ENCODE peak calls at places on chromosome 15, in six cellular contexts. One of them, this sample, is unnamed.

GRCh38 chr15:47300035-47300434 is 417.3 kb upstream of the SEMA6D start:
- DNase-seq in activated gamma-delta T cell treated with Interleukin-2 at 50 U/mL for 16 hours: no peak
- DNase-seq in NAMALWA: no peak
- DNase-seq in NCI-H1092: no peak
- DNase-seq in stimulated activated naive B cell treated with anti-CD40 and anti-IgM and Interleukin-4, amounts not matched to agents 10 μg/mL and 1 μg/mL and 100 μg/mL, for 72 hours: no peak
- DNase-seq in MCF 10A: no peak
- DNase-seq in this sample: no peak

GRCh38 chr15:77901251-77901881 is 176.1 kb downstream of the TBC1D2B start:
- DNase-seq in activated gamma-delta T cell treated with Interleukin-2 at 50 U/mL for 16 hours: no peak
- DNase-seq in NAMALWA: no peak
- DNase-seq in NCI-H1092: no peak
- DNase-seq in stimulated activated naive B cell treated with anti-CD40 and anti-IgM and Interleukin-4, amounts not matched to agents 10 μg/mL and 1 μg/mL and 100 μg/mL, for 72 hours: no peak
- DNase-seq in MCF 10A: no peak
- DNase-seq in this sample: no peak

GRCh38 chr15:25242957-25243799 is 195.6 kb downstream of the UBE3A start:
- DNase-seq in activated gamma-delta T cell treated with Interleukin-2 at 50 U/mL for 16 hours: no peak
- DNase-seq in NAMALWA: no peak
- DNase-seq in NCI-H1092: no peak
- DNase-seq in stimulated activated naive B cell treated with anti-CD40 and anti-IgM and Interleukin-4, amounts not matched to agents 10 μg/mL and 1 μg/mL and 100 μg/mL, for 72 hours: no peak
- DNase-seq in MCF 10A: no peak
- DNase-seq in this sample: no peak

GRCh38 chr15:58340176-58340575 is 91.6 kb upstream of the LIPC start:
- DNase-seq in activated gamma-delta T cell treated with Interleukin-2 at 50 U/mL for 16 hours: no peak
- DNase-seq in NAMALWA: no peak
- DNase-seq in NCI-H1092: no peak
- DNase-seq in stimulated activated naive B cell treated with anti-CD40 and anti-IgM and Interleukin-4, amounts not matched to agents 10 μg/mL and 1 μg/mL and 100 μg/mL, for 72 hours: no peak
- DNase-seq in MCF 10A: no peak
- DNase-seq in this sample: no peak

GRCh38 chr15:42457445-42458442 is 33.2 kb downstream of the ZNF106 start:
- DNase-seq in activated gamma-delta T cell treated with Interleukin-2 at 50 U/mL for 16 hours: no peak
- DNase-seq in NAMALWA: peak
- DNase-seq in NCI-H1092: no peak
- DNase-seq in stimulated activated naive B cell treated with anti-CD40 and anti-IgM and Interleukin-4, amounts not matched to agents 10 μg/mL and 1 μg/mL and 100 μg/mL, for 72 hours: no peak
- DNase-seq in MCF 10A: no peak
- DNase-seq in this sample: peak

GRCh38 chr15:70379134-70379533 is 281.4 kb upstream of the TLE3 start:
- DNase-seq in activated gamma-delta T cell treated with Interleukin-2 at 50 U/mL for 16 hours: no peak
- DNase-seq in NAMALWA: no peak
- DNase-seq in NCI-H1092: no peak
- DNase-seq in stimulated activated naive B cell treated with anti-CD40 and anti-IgM and Interleukin-4, amounts not matched to agents 10 μg/mL and 1 μg/mL and 100 μg/mL, for 72 hours: no peak
- DNase-seq in MCF 10A: no peak
- DNase-seq in this sample: no peak

GRCh38 chr15:101024111-101024695 is 105.0 kb downstream of the LRRK1 start:
- DNase-seq in activated gamma-delta T cell treated with Interleukin-2 at 50 U/mL for 16 hours: no peak
- DNase-seq in NAMALWA: no peak
- DNase-seq in NCI-H1092: no peak
- DNase-seq in stimulated activated naive B cell treated with anti-CD40 and anti-IgM and Interleukin-4, amounts not matched to agents 10 μg/mL and 1 μg/mL and 100 μg/mL, for 72 hours: no peak
- DNase-seq in MCF 10A: no peak
- DNase-seq in this sample: peak

GRCh38 chr15:74244818-74245341 is 8.8 kb downstream of the CCDC33 start:
- DNase-seq in activated gamma-delta T cell treated with Interleukin-2 at 50 U/mL for 16 hours: no peak
- DNase-seq in NAMALWA: no peak
- DNase-seq in NCI-H1092: no peak
- DNase-seq in stimulated activated naive B cell treated with anti-CD40 and anti-IgM and Interleukin-4, amounts not matched to agents 10 μg/mL and 1 μg/mL and 100 μg/mL, for 72 hours: no peak
- DNase-seq in MCF 10A: no peak
- DNase-seq in this sample: no peak

GRCh38 chr15:100705841-100706240 is 103.5 kb downstream of the ASB7 start:
- DNase-seq in activated gamma-delta T cell treated with Interleukin-2 at 50 U/mL for 16 hours: no peak
- DNase-seq in NAMALWA: no peak
- DNase-seq in NCI-H1092: no peak
- DNase-seq in stimulated activated naive B cell treated with anti-CD40 and anti-IgM and Interleukin-4, amounts not matched to agents 10 μg/mL and 1 μg/mL and 100 μg/mL, for 72 hours: no peak
- DNase-seq in MCF 10A: no peak
- DNase-seq in this sample: no peak

GRCh38 chr15:57457726-57458125 is 81.4 kb downstream of the CGNL1 start:
- DNase-seq in activated gamma-delta T cell treated with Interleukin-2 at 50 U/mL for 16 hours: no peak
- DNase-seq in NAMALWA: no peak
- DNase-seq in NCI-H1092: no peak
- DNase-seq in stimulated activated naive B cell treated with anti-CD40 and anti-IgM and Interleukin-4, amounts not matched to agents 10 μg/mL and 1 μg/mL and 100 μg/mL, for 72 hours: no peak
- DNase-seq in MCF 10A: no peak
- DNase-seq in this sample: no peak

GRCh38 chr15:89753855-89754254 is 2.8 kb upstream of the MESP1 start:
- DNase-seq in activated gamma-delta T cell treated with Interleukin-2 at 50 U/mL for 16 hours: no peak
- DNase-seq in NAMALWA: no peak
- DNase-seq in NCI-H1092: no peak
- DNase-seq in stimulated activated naive B cell treated with anti-CD40 and anti-IgM and Interleukin-4, amounts not matched to agents 10 μg/mL and 1 μg/mL and 100 μg/mL, for 72 hours: no peak
- DNase-seq in MCF 10A: no peak
- DNase-seq in this sample: no peak

GRCh38 chr15:84813931-84814330 is 3.2 kb upstream of the ALPK3 start:
- DNase-seq in activated gamma-delta T cell treated with Interleukin-2 at 50 U/mL for 16 hours: no peak
- DNase-seq in NAMALWA: no peak
- DNase-seq in NCI-H1092: no peak
- DNase-seq in stimulated activated naive B cell treated with anti-CD40 and anti-IgM and Interleukin-4, amounts not matched to agents 10 μg/mL and 1 μg/mL and 100 μg/mL, for 72 hours: no peak
- DNase-seq in MCF 10A: no peak
- DNase-seq in this sample: no peak

GRCh38 chr15:58212909-58213526 is 74.8 kb downstream of the AQP9 start:
- DNase-seq in activated gamma-delta T cell treated with Interleukin-2 at 50 U/mL for 16 hours: no peak
- DNase-seq in NAMALWA: peak
- DNase-seq in NCI-H1092: no peak
- DNase-seq in stimulated activated naive B cell treated with anti-CD40 and anti-IgM and Interleukin-4, amounts not matched to agents 10 μg/mL and 1 μg/mL and 100 μg/mL, for 72 hours: no peak
- DNase-seq in MCF 10A: peak
- DNase-seq in this sample: peak